ENCODE peak calls at places on chromosomes 4 and X, in eight cellular contexts. One of them, this sample, is unnamed.

GRCh38 chr4:177349191-177349590 is 39.5 kb downstream of the NEIL3 start:
- DNase-seq in cardiac muscle cell: no peak
- DNase-seq in brain microvascular endothelial cell: no peak
- DNase-seq in ovary: no peak
- DNase-seq in IMR-90: no peak
- DNase-seq in lower lobe of right lung: no peak
- DNase-seq in RWPE1: peak; percentile 3
- DNase-seq in psoas muscle: no peak
- DNase-seq in this sample: no peak

GRCh38 chr4:113700602-113701150 is 60.9 kb downstream of the CAMK2D start:
- DNase-seq in cardiac muscle cell: no peak
- DNase-seq in brain microvascular endothelial cell: no peak
- DNase-seq in ovary: no peak
- DNase-seq in IMR-90: no peak
- DNase-seq in lower lobe of right lung: no peak
- DNase-seq in RWPE1: no peak
- DNase-seq in psoas muscle: no peak
- DNase-seq in this sample: no peak

GRCh38 chr4:126614456-126614855 is 1018.3 kb upstream of the INTU start:
- DNase-seq in cardiac muscle cell: no peak
- DNase-seq in brain microvascular endothelial cell: no peak
- DNase-seq in ovary: no peak
- DNase-seq in IMR-90: no peak
- DNase-seq in lower lobe of right lung: no peak
- DNase-seq in RWPE1: no peak
- DNase-seq in psoas muscle: no peak
- DNase-seq in this sample: no peak

GRCh38 chr4:82975792-82976191 is 34.8 kb downstream of the LIN54 start:
- DNase-seq in cardiac muscle cell: no peak
- DNase-seq in brain microvascular endothelial cell: peak; percentile 40
- DNase-seq in ovary: no peak
- DNase-seq in IMR-90: peak; percentile 78
- DNase-seq in lower lobe of right lung: no peak
- DNase-seq in RWPE1: no peak
- DNase-seq in psoas muscle: no peak
- DNase-seq in this sample: no peak

GRCh38 chrX:77917294-77917933 is 6.9 kb downstream of the ATP7A start:
- DNase-seq in cardiac muscle cell: no peak
- DNase-seq in brain microvascular endothelial cell: no peak
- DNase-seq in ovary: no peak
- DNase-seq in IMR-90: no peak
- DNase-seq in lower lobe of right lung: no peak
- DNase-seq in RWPE1: no peak
- DNase-seq in psoas muscle: no peak
- DNase-seq in this sample: no peak

GRCh38 chr4:16413794-16414555 is 187.7 kb upstream of the TAPT1 start:
- DNase-seq in cardiac muscle cell: peak; percentile 47
- DNase-seq in brain microvascular endothelial cell: no peak
- DNase-seq in ovary: no peak
- DNase-seq in IMR-90: no peak
- DNase-seq in lower lobe of right lung: no peak
- DNase-seq in RWPE1: no peak
- DNase-seq in psoas muscle: no peak
- DNase-seq in this sample: no peak

GRCh38 chrX:154542723-154543424 is 3.8 kb downstream of the G6PD start:
- DNase-seq in cardiac muscle cell: no peak
- DNase-seq in brain microvascular endothelial cell: no peak
- DNase-seq in ovary: no peak
- DNase-seq in IMR-90: no peak
- DNase-seq in lower lobe of right lung: peak; percentile 71
- DNase-seq in RWPE1: no peak
- DNase-seq in psoas muscle: no peak
- DNase-seq in this sample: no peak

GRCh38 chr4:94165256-94165655 is 42.4 kb upstream of the SMARCAD1 start:
- DNase-seq in cardiac muscle cell: no peak
- DNase-seq in brain microvascular endothelial cell: no peak
- DNase-seq in ovary: no peak
- DNase-seq in IMR-90: no peak
- DNase-seq in lower lobe of right lung: no peak
- DNase-seq in RWPE1: no peak
- DNase-seq in psoas muscle: no peak
- DNase-seq in this sample: no peak

GRCh38 chr4:109921384-109921808 is 8.7 kb downstream of the EGF start:
- DNase-seq in cardiac muscle cell: no peak
- DNase-seq in brain microvascular endothelial cell: peak; percentile 88
- DNase-seq in ovary: no peak
- DNase-seq in IMR-90: peak; percentile 86
- DNase-seq in lower lobe of right lung: no peak
- DNase-seq in RWPE1: peak; percentile 44
- DNase-seq in psoas muscle: no peak
- DNase-seq in this sample: no peak

GRCh38 chrX:12076046-12076445 is 62.2 kb upstream of the FRMPD4 start:
- DNase-seq in cardiac muscle cell: no peak
- DNase-seq in brain microvascular endothelial cell: no peak
- DNase-seq in ovary: no peak
- DNase-seq in IMR-90: peak; percentile 18
- DNase-seq in lower lobe of right lung: no peak
- DNase-seq in RWPE1: no peak
- DNase-seq in psoas muscle: no peak
- DNase-seq in this sample: no peak

GRCh38 chr4:21835712-21836111 is 112.9 kb downstream of the KCNIP4 start:
- DNase-seq in cardiac muscle cell: no peak
- DNase-seq in brain microvascular endothelial cell: no peak
- DNase-seq in ovary: no peak
- DNase-seq in IMR-90: no peak
- DNase-seq in lower lobe of right lung: no peak
- DNase-seq in RWPE1: no peak
- DNase-seq in psoas muscle: no peak
- DNase-seq in this sample: no peak

GRCh38 chrX:31057291-31057690 is 14.6 kb downstream of the FTHL17 start:
- DNase-seq in cardiac muscle cell: no peak
- DNase-seq in brain microvascular endothelial cell: no peak
- DNase-seq in ovary: no peak
- DNase-seq in IMR-90: no peak
- DNase-seq in lower lobe of right lung: no peak
- DNase-seq in RWPE1: no peak
- DNase-seq in psoas muscle: no peak
- DNase-seq in this sample: no peak

GRCh38 chr4:127479031-127479622 is 153.6 kb upstream of the INTU start:
- DNase-seq in cardiac muscle cell: peak; percentile 48
- DNase-seq in brain microvascular endothelial cell: peak; percentile 6
- DNase-seq in ovary: no peak
- DNase-seq in IMR-90: peak; percentile 52
- DNase-seq in lower lobe of right lung: no peak
- DNase-seq in RWPE1: peak; percentile 10
- DNase-seq in psoas muscle: no peak
- DNase-seq in this sample: no peak

DNA sequence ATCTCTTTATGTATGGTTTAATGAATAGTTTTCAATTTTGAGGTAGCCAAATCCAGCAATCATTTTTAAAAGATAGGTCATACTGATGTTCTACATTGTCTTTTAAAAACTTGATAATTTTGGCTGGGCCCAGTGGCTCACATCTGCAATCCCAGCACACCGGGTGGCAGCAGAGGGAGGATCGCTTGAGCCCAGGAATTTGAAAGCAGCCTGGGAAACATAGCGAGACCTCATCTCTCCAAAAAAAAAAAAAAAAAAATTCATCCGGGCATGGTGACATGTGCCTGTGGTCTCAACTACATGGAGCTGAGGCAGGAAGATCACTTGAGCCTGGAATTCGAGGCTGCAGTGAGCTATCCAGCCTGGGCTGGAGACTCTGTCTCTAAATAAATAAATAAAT is 419.8 kb downstream of the GALNTL6 start:
- DNase-seq in cardiac muscle cell: peak; percentile 30
- DNase-seq in brain microvascular endothelial cell: no peak
- DNase-seq in ovary: no peak
- DNase-seq in IMR-90: no peak
- DNase-seq in lower lobe of right lung: no peak
- DNase-seq in RWPE1: no peak
- DNase-seq in psoas muscle: no peak
- DNase-seq in this sample: no peak
- TF ChIP-seq CTCF in cardiac muscle cell: no peak
- TF ChIP-seq CTCF in brain microvascular endothelial cell: peak; percentile 33
- TF ChIP-seq CTCF in ovary: no peak
- TF ChIP-seq CTCF in IMR-90: no peak
- TF ChIP-seq CTCF in lower lobe of right lung: no peak
- TF ChIP-seq CTCF in RWPE1: no peak
- TF ChIP-seq CTCF in psoas muscle: no peak
- TF ChIP-seq CTCF in this sample: no peak

GRCh38 chr4:123090886-123091285 is 168.5 kb upstream of the NUDT6 start:
- DNase-seq in cardiac muscle cell: no peak
- DNase-seq in brain microvascular endothelial cell: no peak
- DNase-seq in ovary: no peak
- DNase-seq in IMR-90: no peak
- DNase-seq in lower lobe of right lung: no peak
- DNase-seq in RWPE1: no peak
- DNase-seq in psoas muscle: no peak
- DNase-seq in this sample: no peak

GRCh38 chr4:123093247-123093646 is 170.8 kb upstream of the NUDT6 start:
- DNase-seq in cardiac muscle cell: no peak
- DNase-seq in brain microvascular endothelial cell: no peak
- DNase-seq in ovary: no peak
- DNase-seq in IMR-90: no peak
- DNase-seq in lower lobe of right lung: no peak
- DNase-seq in RWPE1: no peak
- DNase-seq in psoas muscle: no peak
- DNase-seq in this sample: no peak

GRCh38 chr4:123083612-123084011 is 161.2 kb upstream of the NUDT6 start:
- DNase-seq in cardiac muscle cell: no peak
- DNase-seq in brain microvascular endothelial cell: no peak
- DNase-seq in ovary: no peak
- DNase-seq in IMR-90: no peak
- DNase-seq in lower lobe of right lung: no peak
- DNase-seq in RWPE1: no peak
- DNase-seq in psoas muscle: no peak
- DNase-seq in this sample: no peak

GRCh38 chr4:123092603-123093002 is 170.2 kb upstream of the NUDT6 start:
- DNase-seq in cardiac muscle cell: no peak
- DNase-seq in brain microvascular endothelial cell: no peak
- DNase-seq in ovary: no peak
- DNase-seq in IMR-90: no peak
- DNase-seq in lower lobe of right lung: no peak
- DNase-seq in RWPE1: no peak
- DNase-seq in psoas muscle: no peak
- DNase-seq in this sample: no peak

GRCh38 chr4:123088521-123088920 is 166.1 kb upstream of the NUDT6 start:
- DNase-seq in cardiac muscle cell: no peak
- DNase-seq in brain microvascular endothelial cell: no peak
- DNase-seq in ovary: no peak
- DNase-seq in IMR-90: no peak
- DNase-seq in lower lobe of right lung: no peak
- DNase-seq in RWPE1: no peak
- DNase-seq in psoas muscle: no peak
- DNase-seq in this sample: no peak
- H3K27ac ChIP-seq in cardiac muscle cell: no peak overlapping the region
- H3K27ac ChIP-seq in brain microvascular endothelial cell: no peak overlapping the region
- H3K27ac ChIP-seq in ovary: no peak overlapping the region
- H3K27ac ChIP-seq in IMR-90: no peak overlapping the region
- H3K27ac ChIP-seq in lower lobe of right lung: no peak overlapping the region
- H3K27ac ChIP-seq in RWPE1: no peak overlapping the region
- H3K27ac ChIP-seq in psoas muscle: no peak overlapping the region
- H3K27ac ChIP-seq in this sample: no peak overlapping the region

DNA sequence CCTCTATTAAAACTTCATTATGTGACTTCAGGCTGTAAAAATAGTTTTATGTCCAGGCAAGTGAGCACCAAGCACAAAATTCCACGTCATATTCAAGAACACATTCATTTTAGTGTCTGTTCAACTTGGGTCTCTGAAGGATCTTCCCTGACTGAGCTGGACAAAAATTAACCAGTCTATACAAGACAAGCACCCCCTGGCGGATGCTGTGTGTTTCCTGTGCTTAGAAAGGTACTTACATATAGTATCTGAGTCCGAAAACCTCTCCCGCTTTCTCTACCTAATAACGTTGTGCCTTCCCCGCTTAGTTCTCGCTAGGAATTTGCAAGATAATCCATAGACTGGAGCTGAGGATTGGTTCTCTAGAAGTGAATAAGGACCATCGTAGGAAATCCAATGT is 2214.5 kb upstream of the TENM3 start:
- DNase-seq in cardiac muscle cell: peak; percentile 80
- DNase-seq in brain microvascular endothelial cell: no peak
- DNase-seq in ovary: no peak
- DNase-seq in IMR-90: peak; percentile 55
- DNase-seq in lower lobe of right lung: peak; percentile 44
- DNase-seq in RWPE1: no peak
- DNase-seq in psoas muscle: peak; percentile 8
- DNase-seq in this sample: no peak
- TF ChIP-seq CTCF in cardiac muscle cell: no peak
- TF ChIP-seq CTCF in brain microvascular endothelial cell: peak; percentile 57
- TF ChIP-seq CTCF in ovary: no peak
- TF ChIP-seq CTCF in IMR-90: peak; percentile 40
- TF ChIP-seq CTCF in lower lobe of right lung: no peak
- TF ChIP-seq CTCF in RWPE1: no peak
- TF ChIP-seq CTCF in psoas muscle: no peak
- TF ChIP-seq CTCF in this sample: no peak

GRCh38 chrX:22135994-22136684 is 104.0 kb downstream of the PHEX start:
- DNase-seq in cardiac muscle cell: peak; percentile 75
- DNase-seq in brain microvascular endothelial cell: no peak
- DNase-seq in ovary: no peak
- DNase-seq in IMR-90: peak; percentile 60
- DNase-seq in lower lobe of right lung: no peak
- DNase-seq in RWPE1: peak; percentile 67
- DNase-seq in psoas muscle: no peak
- DNase-seq in this sample: peak; percentile 67

GRCh38 chrX:22135171-22135711 is 103.1 kb downstream of the PHEX start:
- DNase-seq in cardiac muscle cell: peak; percentile 10
- DNase-seq in brain microvascular endothelial cell: peak; percentile 20
- DNase-seq in ovary: no peak
- DNase-seq in IMR-90: peak; percentile 45
- DNase-seq in lower lobe of right lung: no peak
- DNase-seq in RWPE1: peak; percentile 26
- DNase-seq in psoas muscle: no peak
- DNase-seq in this sample: no peak

GRCh38 chrX:22128961-22129360 is 96.8 kb downstream of the PHEX start:
- DNase-seq in cardiac muscle cell: no peak
- DNase-seq in brain microvascular endothelial cell: no peak
- DNase-seq in ovary: no peak
- DNase-seq in IMR-90: no peak
- DNase-seq in lower lobe of right lung: no peak
- DNase-seq in RWPE1: no peak
- DNase-seq in psoas muscle: no peak
- DNase-seq in this sample: no peak

GRCh38 chrX:22136711-22137110 is 104.6 kb downstream of the PHEX start:
- DNase-seq in cardiac muscle cell: no peak
- DNase-seq in brain microvascular endothelial cell: no peak
- DNase-seq in ovary: no peak
- DNase-seq in IMR-90: peak; percentile 7
- DNase-seq in lower lobe of right lung: no peak
- DNase-seq in RWPE1: no peak
- DNase-seq in psoas muscle: no peak
- DNase-seq in this sample: no peak

DNA sequence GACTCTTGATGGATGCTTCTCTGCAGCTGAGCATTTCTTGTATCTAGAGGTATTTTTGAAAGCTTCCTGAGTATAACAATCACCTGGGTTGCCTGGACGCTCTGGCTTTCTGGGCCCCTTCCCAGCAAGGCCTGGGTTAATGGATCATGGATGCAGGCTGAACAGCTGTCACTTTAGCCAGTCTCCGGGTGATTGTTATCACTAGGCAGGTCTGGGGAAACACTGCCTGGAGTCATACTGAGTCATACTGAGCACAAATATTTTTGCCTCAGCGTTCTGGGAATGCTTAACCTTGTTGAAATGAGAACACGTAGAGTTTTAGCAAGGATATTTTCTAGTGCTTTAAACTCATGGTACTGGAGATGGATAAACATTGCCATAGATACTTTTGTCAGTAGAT is 102.6 kb downstream of the PHEX start:
- DNase-seq in cardiac muscle cell: no peak
- DNase-seq in brain microvascular endothelial cell: peak; percentile 70
- DNase-seq in ovary: no peak
- DNase-seq in IMR-90: peak; percentile 86
- DNase-seq in lower lobe of right lung: no peak
- DNase-seq in RWPE1: peak; percentile 62
- DNase-seq in psoas muscle: no peak
- DNase-seq in this sample: no peak
- H3K27ac ChIP-seq in cardiac muscle cell: peak overlapping the region; percentile 59
- H3K27ac ChIP-seq in brain microvascular endothelial cell: peak overlapping the region; percentile 82
- H3K27ac ChIP-seq in ovary: no peak overlapping the region
- H3K27ac ChIP-seq in IMR-90: peak overlapping the region; percentile 96
- H3K27ac ChIP-seq in lower lobe of right lung: no peak overlapping the region
- H3K27ac ChIP-seq in RWPE1: peak overlapping the region; percentile 89
- H3K27ac ChIP-seq in psoas muscle: no peak overlapping the region
- H3K27ac ChIP-seq in this sample: no peak overlapping the region